ENCODE peak calls at places on chromosomes 13 and 19, in eight cellular contexts. One of them, this sample, is unnamed.

GRCh38 chr13:24215732-24216131 is 55.2 kb downstream of the SPATA13 start:
- DNase-seq in iPS DF 19.7: no peak
- DNase-seq in testis: no peak
- DNase-seq in stomach: peak
- DNase-seq in renal cortical epithelial cell: peak
- DNase-seq in tibial nerve: no peak
- DNase-seq in amniotic stem cell: no peak
- DNase-seq in T-helper 2 cell: no peak
- DNase-seq in this sample: no peak

GRCh38 chr13:111177081-111177711 is 62.1 kb downstream of the ARHGEF7 start:
- DNase-seq in renal cortical epithelial cell: no peak
- DNase-seq in tibial nerve: no peak
- DNase-seq in stomach: peak
- DNase-seq in iPS DF 19.7: no peak
- DNase-seq in testis: no peak
- DNase-seq in T-helper 2 cell: no peak
- DNase-seq in amniotic stem cell: no peak
- DNase-seq in this sample: no peak

GRCh38 chr19:47330466-47330869 is 1.5 kb upstream of the C5AR2 start:
- DNase-seq in renal cortical epithelial cell: no peak
- DNase-seq in iPS DF 19.7: no peak
- DNase-seq in tibial nerve: no peak
- DNase-seq in T-helper 2 cell: no peak
- DNase-seq in stomach: no peak
- DNase-seq in testis: no peak
- DNase-seq in amniotic stem cell: no peak
- DNase-seq in this sample: no peak

GRCh38 chr13:30119476-30119875 is 187.9 kb downstream of the KATNAL1 start:
- DNase-seq in tibial nerve: no peak
- DNase-seq in iPS DF 19.7: no peak
- DNase-seq in testis: no peak
- DNase-seq in amniotic stem cell: no peak
- DNase-seq in stomach: no peak
- DNase-seq in renal cortical epithelial cell: peak
- DNase-seq in T-helper 2 cell: no peak
- DNase-seq in this sample: no peak

GRCh38 chr13:19984430-19985218 is 26.1 kb downstream of the ZMYM2 start:
- DNase-seq in renal cortical epithelial cell: peak
- DNase-seq in testis: no peak
- DNase-seq in iPS DF 19.7: no peak
- DNase-seq in stomach: no peak
- DNase-seq in tibial nerve: no peak
- DNase-seq in T-helper 2 cell: no peak
- DNase-seq in amniotic stem cell: peak
- DNase-seq in this sample: peak

GRCh38 chr13:47044842-47045241 is 148.0 kb upstream of the HTR2A start:
- DNase-seq in stomach: no peak
- DNase-seq in tibial nerve: no peak
- DNase-seq in iPS DF 19.7: no peak
- DNase-seq in T-helper 2 cell: no peak
- DNase-seq in renal cortical epithelial cell: no peak
- DNase-seq in amniotic stem cell: no peak
- DNase-seq in testis: no peak
- DNase-seq in this sample: no peak

GRCh38 chr13:25249001-25249543 is 38.2 kb downstream of the MTMR6 start:
- DNase-seq in amniotic stem cell: no peak
- DNase-seq in testis: no peak
- DNase-seq in T-helper 2 cell: no peak
- DNase-seq in renal cortical epithelial cell: peak
- DNase-seq in tibial nerve: no peak
- DNase-seq in iPS DF 19.7: no peak
- DNase-seq in stomach: no peak
- DNase-seq in this sample: no peak

GRCh38 chr13:28819748-28820098 is 416 bp upstream of the MTUS2 start:
- DNase-seq in stomach: peak
- DNase-seq in renal cortical epithelial cell: no peak
- DNase-seq in testis: peak
- DNase-seq in T-helper 2 cell: no peak
- DNase-seq in amniotic stem cell: peak
- DNase-seq in iPS DF 19.7: no peak
- DNase-seq in tibial nerve: no peak
- DNase-seq in this sample: peak